ENCODE peak calls at places on chromosomes 1 and 21, in five cellular contexts. C, R, Y, Z and P are unnamed samples.

GRCh38 chr1:37759451-37759850 is 5.5 kb downstream of the EPHA10 start:
- DNase-seq in Z (no peak), C (no peak), Y (no peak), R (no peak), P (no peak)

GRCh38 chr21:45029968-45030636 is 44.3 kb upstream of the ADARB1 start:
- DNase-seq in Z (no peak), Y (no peak), C (no peak), R (no peak), P (no peak)

GRCh38 chr1:95084317-95085176 is 11.8 kb upstream of the ALG14 start:
- DNase-seq in Y (no peak), Z (no peak), R (no peak), C (peak; percentile 40), P (peak; percentile 29)

GRCh38 chr21:45074818-45075605 is 632 bp downstream of the ADARB1 start:
- DNase-seq in C (no peak), Z (peak; percentile 79), Y (no peak), R (peak; percentile 59), P (peak; percentile 11)

GRCh38 chr21:41755934-41756773 is 10.7 kb downstream of the RIPK4 start:
- DNase-seq in Z (no peak), Y (no peak), R (no peak), C (no peak), P (no peak)

GRCh38 chr1:77781683-77782082 is 2.2 kb downstream of the MIGA1 start:
- DNase-seq in Y (no peak), R (no peak), C (no peak), Z (no peak), P (no peak)

GRCh38 chr1:184649500-184649899 is 105.2 kb downstream of the EDEM3 start:
- DNase-seq in Z (no peak), Y (no peak), R (no peak), C (no peak), P (peak; percentile 61)

GRCh38 chr1:69258842-69259241 is 308.9 kb upstream of the LRRC7 start:
- DNase-seq in R (no peak), Z (no peak), C (no peak), Y (no peak), P (no peak)

GRCh38 chr21:25005388-25005787 is 601.9 kb downstream of the MRPL39 start:
- DNase-seq in Y (no peak), Z (no peak), C (no peak), R (no peak), P (no peak)

GRCh38 chr1:231487910-231488309 is 40.6 kb upstream of the TSNAX start:
- DNase-seq in R (no peak), C (no peak), Z (no peak), Y (no peak), P (no peak)

GRCh38 chr1:32981003-32981909 is 16.6 kb upstream of the RNF19B start:
- DNase-seq in Z (no peak), C (peak; percentile 77), R (peak; percentile 58), Y (peak; percentile 18), P (peak; percentile 90)

GRCh38 chr1:67735220-67735619 is 50.2 kb downstream of the GADD45A start:
- DNase-seq in R (no peak), C (no peak), Y (no peak), Z (no peak), P (no peak)

GRCh38 chr1:186530104-186530503 is 69.2 kb upstream of the PDC start:
- DNase-seq in R (no peak), Y (no peak), Z (no peak), C (no peak), P (peak; percentile 18)

GRCh38 chr1:227298532-227299174 is 19.6 kb downstream of the CDC42BPA start:
- DNase-seq in C (no peak), Y (no peak), Z (no peak), R (no peak), P (no peak)
- H3K4me3 ChIP-seq in C (no peak overlapping the region), Y (peak overlapping the region; percentile 50), Z (no peak overlapping the region), R (no peak overlapping the region), P (peak overlapping the region; percentile 18)

GRCh38 chr1:21663251-21663950 is 5.8 kb downstream of the RAP1GAP start:
- DNase-seq in Z (no peak), R (peak; percentile 9), C (no peak), Y (no peak), P (no peak)
- TF ChIP-seq CTCF in Z (no peak), R (no peak), C (no peak), Y (no peak), P (no peak)

DNA sequence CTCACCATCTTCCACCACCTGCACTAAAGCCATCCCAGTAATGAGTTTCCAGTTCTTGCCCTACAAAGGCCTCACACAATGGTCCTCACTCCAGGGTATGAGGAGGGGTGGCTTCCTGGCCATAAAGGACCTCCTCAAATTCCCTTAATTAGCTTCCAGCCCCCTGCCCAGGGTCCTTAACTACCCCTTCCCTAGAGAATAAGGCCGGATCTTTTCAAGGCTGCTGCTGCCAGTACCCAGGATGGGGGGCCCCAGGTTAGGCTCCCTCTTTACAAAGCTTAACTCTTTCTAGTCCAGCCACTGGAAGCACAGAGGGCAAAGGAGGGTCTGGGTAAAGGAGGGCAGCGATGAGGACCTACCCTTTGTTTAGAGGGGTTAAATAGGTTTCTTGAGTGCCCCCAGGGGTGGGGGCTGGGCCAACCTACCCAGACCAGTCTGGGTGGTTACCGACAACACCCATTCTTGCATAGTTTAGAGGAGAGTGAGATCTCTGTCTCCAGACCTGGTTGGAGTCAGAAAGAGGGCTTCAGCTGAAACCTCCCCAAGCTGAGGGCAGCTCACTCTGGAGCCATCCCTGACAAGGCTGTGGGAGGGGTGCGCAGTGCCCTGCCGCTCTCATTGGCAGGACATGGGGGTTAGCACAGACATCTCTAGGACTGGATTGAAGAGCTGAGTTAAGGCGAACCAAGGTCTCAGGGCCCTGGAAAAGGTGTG is 7.1 kb downstream of the BLACAT1 start:
- DNase-seq in R (no peak), Z (no peak), C (no peak), Y (no peak), P (no peak)
- H3K4me3 ChIP-seq in R (no peak overlapping the region), Z (no peak overlapping the region), C (peak overlapping the region; percentile 19), Y (no peak overlapping the region), P (no peak overlapping the region)

GRCh38 chr1:156869455-156869854 is 8.8 kb downstream of the NTRK1 start:
- DNase-seq in Y (no peak), C (no peak), Z (no peak), R (no peak), P (no peak)

GRCh38 chr1:156868341-156868740 is 7.7 kb downstream of the NTRK1 start:
- DNase-seq in C (no peak), Z (peak; percentile 50), Y (no peak), R (no peak), P (no peak)

GRCh38 chr1:156874142-156874541 is 13.5 kb downstream of the NTRK1 start:
- DNase-seq in R (no peak), Z (peak; percentile 28), C (no peak), Y (no peak), P (no peak)

GRCh38 chr1:156873659-156874058 is 13.0 kb downstream of the NTRK1 start:
- DNase-seq in R (no peak), C (no peak), Y (no peak), Z (peak; percentile 55), P (no peak)

GRCh38 chr1:156870734-156871133 is 10.1 kb downstream of the NTRK1 start:
- DNase-seq in R (no peak), Z (no peak), Y (no peak), C (no peak), P (peak; percentile 79)
- TF ChIP-seq CTCF in R (no peak), Z (no peak), Y (no peak), C (no peak), P (no peak)